ENCODE peak calls at places on chromosomes 5 and 9, in four cellular contexts. One of them, this sample, is unnamed.

GRCh38 chr9:21317956-21318923 is 13.1 kb upstream of the IFNA5 start:
- DNase-seq in suprapubic skin: no peak
- DNase-seq in transverse colon: peak; percentile 18
- DNase-seq in SK-N-SH: peak; percentile 30
- DNase-seq in this sample: peak; percentile 45

GRCh38 chr9:105958587-105958986 is 264.2 kb downstream of the TMEM38B start:
- DNase-seq in SK-N-SH: no peak
- DNase-seq in transverse colon: no peak
- DNase-seq in suprapubic skin: no peak
- DNase-seq in this sample: no peak

GRCh38 chr5:5257761-5258160 is 117.6 kb downstream of the ADAMTS16 start:
- DNase-seq in suprapubic skin: no peak
- DNase-seq in SK-N-SH: no peak
- DNase-seq in transverse colon: no peak
- DNase-seq in this sample: no peak

GRCh38 chr5:122730037-122730436 is 44.8 kb upstream of the SNX2 start:
- DNase-seq in suprapubic skin: no peak
- DNase-seq in SK-N-SH: no peak
- DNase-seq in transverse colon: no peak
- DNase-seq in this sample: no peak

GRCh38 chr9:29214702-29215248 is 1641.5 kb upstream of the C9orf72 start:
- DNase-seq in suprapubic skin: no peak
- DNase-seq in SK-N-SH: peak; percentile 29
- DNase-seq in transverse colon: no peak
- DNase-seq in this sample: no peak

GRCh38 chr5:81579525-81579924 is 171.4 kb downstream of the SSBP2 start:
- DNase-seq in suprapubic skin: no peak
- DNase-seq in transverse colon: no peak
- DNase-seq in SK-N-SH: peak; percentile 66
- DNase-seq in this sample: no peak

GRCh38 chr9:35658894-35659220 is 765 bp downstream of the CCDC107 start:
- DNase-seq in transverse colon: peak; percentile 47
- DNase-seq in SK-N-SH: no peak
- DNase-seq in suprapubic skin: no peak
- DNase-seq in this sample: no peak

GRCh38 chr5:113759505-113760145 is 246.1 kb downstream of the YTHDC2 start:
- DNase-seq in SK-N-SH: no peak
- DNase-seq in suprapubic skin: no peak
- DNase-seq in transverse colon: no peak
- DNase-seq in this sample: no peak

GRCh38 chr5:134371834-134372340 is 518 bp downstream of the UBE2B start:
- DNase-seq in transverse colon: peak; percentile 61
- DNase-seq in SK-N-SH: peak; percentile 63
- DNase-seq in suprapubic skin: peak; percentile 83
- DNase-seq in this sample: peak; percentile 55

GRCh38 chr5:90112293-90112692 is 297.3 kb downstream of the CETN3 start:
- DNase-seq in suprapubic skin: no peak
- DNase-seq in SK-N-SH: no peak
- DNase-seq in transverse colon: no peak
- DNase-seq in this sample: no peak

GRCh38 chr5:73419414-73420390 is 28.9 kb downstream of the FOXD1 start:
- DNase-seq in SK-N-SH: peak; percentile 60
- DNase-seq in suprapubic skin: no peak
- DNase-seq in transverse colon: no peak
- DNase-seq in this sample: no peak

GRCh38 chr5:80069918-80070318 is 34.8 kb downstream of the THBS4 start:
- DNase-seq in suprapubic skin: no peak
- DNase-seq in SK-N-SH: no peak
- DNase-seq in transverse colon: peak; percentile 37
- DNase-seq in this sample: no peak

GRCh38 chr5:53253421-53253871 is 143.9 kb upstream of the MOCS2 start:
- DNase-seq in transverse colon: no peak
- DNase-seq in SK-N-SH: no peak
- DNase-seq in suprapubic skin: no peak
- DNase-seq in this sample: no peak

GRCh38 chr9:132078369-132079356 is 1.0 kb downstream of the MED27 start:
- DNase-seq in SK-N-SH: peak; percentile 62
- DNase-seq in transverse colon: no peak
- DNase-seq in suprapubic skin: no peak
- DNase-seq in this sample: no peak

GRCh38 chr5:138230261-138230660 is 17.1 kb upstream of the CDC23 start:
- DNase-seq in transverse colon: no peak
- DNase-seq in suprapubic skin: no peak
- DNase-seq in SK-N-SH: peak; percentile 61
- DNase-seq in this sample: peak; percentile 31

GRCh38 chr5:175746851-175747250 is 89.0 kb downstream of the HRH2 start:
- DNase-seq in suprapubic skin: no peak
- DNase-seq in SK-N-SH: peak; percentile 58
- DNase-seq in transverse colon: no peak
- DNase-seq in this sample: no peak

GRCh38 chr9:114048533-114049452 is 29.3 kb downstream of the AMBP start:
- DNase-seq in SK-N-SH: no peak
- DNase-seq in transverse colon: no peak
- DNase-seq in suprapubic skin: peak; percentile 30
- DNase-seq in this sample: no peak

GRCh38 chr9:135724186-135724797 is 22.3 kb downstream of the KCNT1 start:
- DNase-seq in SK-N-SH: no peak
- DNase-seq in suprapubic skin: no peak
- DNase-seq in transverse colon: no peak
- DNase-seq in this sample: no peak

GRCh38 chr5:134406390-134406789 is 5.3 kb downstream of the CDKN2AIPNL start:
- DNase-seq in SK-N-SH: no peak
- DNase-seq in suprapubic skin: no peak
- DNase-seq in transverse colon: no peak
- DNase-seq in this sample: no peak

GRCh38 chr9:138044485-138045383 is 167.2 kb downstream of the CACNA1B start:
- DNase-seq in suprapubic skin: peak; percentile 44
- DNase-seq in SK-N-SH: peak; percentile 31
- DNase-seq in transverse colon: no peak
- DNase-seq in this sample: peak; percentile 23

GRCh38 chr9:27817747-27818146 is 244.5 kb upstream of the C9orf72 start:
- DNase-seq in transverse colon: no peak
- DNase-seq in SK-N-SH: no peak
- DNase-seq in suprapubic skin: no peak
- DNase-seq in this sample: no peak

GRCh38 chr5:62051747-62052146 is 254.3 kb upstream of the KIF2A start:
- DNase-seq in suprapubic skin: no peak
- DNase-seq in SK-N-SH: no peak
- DNase-seq in transverse colon: no peak
- DNase-seq in this sample: no peak

GRCh38 chr5:57824047-57824446 is 341.4 kb upstream of the ACTBL2 start:
- DNase-seq in SK-N-SH: no peak
- DNase-seq in suprapubic skin: no peak
- DNase-seq in transverse colon: no peak
- DNase-seq in this sample: no peak

GRCh38 chr9:35619800-35620158 is 1.6 kb upstream of the CD72 start:
- DNase-seq in transverse colon: no peak
- DNase-seq in SK-N-SH: no peak
- DNase-seq in suprapubic skin: peak; percentile 25
- DNase-seq in this sample: no peak

GRCh38 chr5:177403826-177404640 is 3.6 kb upstream of the PFN3 start:
- DNase-seq in SK-N-SH: peak; percentile 94
- DNase-seq in suprapubic skin: peak; percentile 90
- DNase-seq in transverse colon: peak; percentile 92
- DNase-seq in this sample: peak; percentile 91
- TF ChIP-seq EP300 in SK-N-SH: no peak
- TF ChIP-seq EP300 in suprapubic skin: no peak
- TF ChIP-seq EP300 in transverse colon: no peak
- TF ChIP-seq EP300 in this sample: no peak

GRCh38 chr9:129930743-129931142 is 95.5 kb downstream of the USP20 start:
- DNase-seq in transverse colon: no peak
- DNase-seq in suprapubic skin: no peak
- DNase-seq in SK-N-SH: no peak
- DNase-seq in this sample: no peak
- TF ChIP-seq POLR2AphosphoS5 in transverse colon: no peak
- TF ChIP-seq POLR2AphosphoS5 in suprapubic skin: no peak
- TF ChIP-seq POLR2AphosphoS5 in SK-N-SH: no peak
- TF ChIP-seq POLR2AphosphoS5 in this sample: no peak

GRCh38 chr5:180283026-180283615 is 8.8 kb downstream of the MAPK9 start:
- DNase-seq in SK-N-SH: no peak
- DNase-seq in suprapubic skin: no peak
- DNase-seq in transverse colon: no peak
- DNase-seq in this sample: no peak
- H3K36me3 ChIP-seq in SK-N-SH: peaks cover 21% of the 10 kb centered on the region
- H3K36me3 ChIP-seq in suprapubic skin: peaks cover 57% of the 10 kb centered on the region
- H3K36me3 ChIP-seq in transverse colon: peaks cover 26% of the 10 kb centered on the region
- H3K36me3 ChIP-seq in this sample: peaks cover 25% of the 10 kb centered on the region

GRCh38 chr9:95134457-95134881 is 183.0 kb downstream of the FANCC start:
- DNase-seq in suprapubic skin: no peak
- DNase-seq in transverse colon: peak; percentile 48
- DNase-seq in SK-N-SH: no peak
- DNase-seq in this sample: peak; percentile 51
- TF ChIP-seq EP300 in suprapubic skin: no peak
- TF ChIP-seq EP300 in transverse colon: no peak
- TF ChIP-seq EP300 in SK-N-SH: no peak
- TF ChIP-seq EP300 in this sample: no peak

GRCh38 chr9:73024601-73025034 is 71.8 kb upstream of the ALDH1A1 start:
- DNase-seq in suprapubic skin: no peak
- DNase-seq in SK-N-SH: no peak
- DNase-seq in transverse colon: no peak
- DNase-seq in this sample: no peak
- TF ChIP-seq POLR2AphosphoS5 in suprapubic skin: no peak
- TF ChIP-seq POLR2AphosphoS5 in SK-N-SH: no peak
- TF ChIP-seq POLR2AphosphoS5 in transverse colon: no peak
- TF ChIP-seq POLR2AphosphoS5 in this sample: no peak

DNA sequence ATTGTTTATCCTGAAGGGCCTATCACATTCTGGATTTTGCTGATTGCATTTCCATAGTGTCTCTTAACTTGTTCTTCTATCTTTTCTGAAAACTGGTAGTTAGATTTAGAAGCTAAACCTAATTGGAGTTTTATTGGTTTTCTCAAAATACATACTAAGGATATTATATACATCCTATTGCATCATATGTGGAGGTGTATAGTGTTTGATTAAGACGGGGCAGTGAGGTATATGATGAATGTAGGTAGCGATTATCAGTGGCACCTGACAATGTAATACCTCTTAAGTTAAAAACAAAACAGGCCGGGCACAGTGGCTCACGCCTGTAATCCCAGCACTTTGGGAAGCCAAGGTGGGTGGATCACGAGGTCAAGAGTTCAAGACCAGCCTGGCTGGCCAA is 35.0 kb downstream of the TGFBR1 start:
- DNase-seq in suprapubic skin: no peak
- DNase-seq in SK-N-SH: no peak
- DNase-seq in transverse colon: no peak
- DNase-seq in this sample: no peak
- H3K36me3 ChIP-seq in suprapubic skin: peaks cover 35% of the 10 kb centered on the region
- H3K36me3 ChIP-seq in SK-N-SH: peaks cover 29% of the 10 kb centered on the region
- H3K36me3 ChIP-seq in transverse colon: peaks cover 8% of the 10 kb centered on the region
- H3K36me3 ChIP-seq in this sample: peaks cover 56% of the 10 kb centered on the region

GRCh38 chr5:149915392-149916260 is 29.0 kb downstream of the PDE6A start:
- DNase-seq in SK-N-SH: no peak
- DNase-seq in transverse colon: no peak
- DNase-seq in suprapubic skin: no peak
- DNase-seq in this sample: no peak

GRCh38 chr5:149917073-149917676 is 27.4 kb downstream of the PDE6A start:
- DNase-seq in transverse colon: no peak
- DNase-seq in suprapubic skin: no peak
- DNase-seq in SK-N-SH: no peak
- DNase-seq in this sample: no peak

GRCh38 chr5:149912226-149912864 is 32.2 kb downstream of the PDE6A start:
- DNase-seq in suprapubic skin: no peak
- DNase-seq in transverse colon: no peak
- DNase-seq in SK-N-SH: no peak
- DNase-seq in this sample: no peak

GRCh38 chr5:149913449-149914419 is 30.9 kb downstream of the PDE6A start:
- DNase-seq in transverse colon: no peak
- DNase-seq in SK-N-SH: no peak
- DNase-seq in suprapubic skin: no peak
- DNase-seq in this sample: no peak

DNA sequence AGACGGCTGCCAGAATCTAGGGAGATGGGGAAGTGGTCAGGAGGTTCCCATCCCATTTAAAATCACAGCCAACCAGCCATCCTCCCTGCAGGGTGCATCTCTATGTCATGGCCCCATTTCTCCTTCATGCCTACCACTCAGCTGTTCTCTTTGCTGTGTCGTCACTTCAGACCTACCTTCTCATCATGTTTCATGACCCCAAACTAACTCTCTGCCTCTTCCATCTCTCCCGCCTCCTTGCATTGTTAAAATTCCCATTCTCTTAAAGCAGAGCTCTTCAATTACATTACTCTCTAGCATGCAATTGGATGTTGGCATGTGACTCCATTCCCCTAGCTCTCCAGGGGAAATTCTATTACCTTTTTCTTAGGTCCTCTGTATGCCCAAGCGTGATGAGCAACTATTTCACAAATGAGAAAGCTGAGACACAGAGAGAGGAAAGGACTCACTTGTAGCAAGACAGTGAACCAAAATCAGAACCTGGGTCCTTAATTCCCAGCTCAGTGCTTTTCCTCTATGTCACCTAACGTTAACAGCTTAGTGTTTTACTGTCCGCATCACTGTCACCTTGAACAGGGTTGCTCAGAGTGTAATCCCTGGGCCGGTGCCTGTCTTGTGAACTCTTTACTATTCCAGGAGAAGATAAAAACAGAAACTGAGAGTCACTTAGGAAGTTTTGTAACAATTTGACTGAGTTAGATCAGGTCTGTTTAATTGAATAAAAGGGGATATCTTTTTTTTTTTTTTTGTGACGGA is 28.1 kb downstream of the PDE6A start:
- DNase-seq in SK-N-SH: no peak
- DNase-seq in suprapubic skin: no peak
- DNase-seq in transverse colon: no peak
- DNase-seq in this sample: no peak
- TF ChIP-seq EP300 in SK-N-SH: no peak
- TF ChIP-seq EP300 in suprapubic skin: no peak
- TF ChIP-seq EP300 in transverse colon: no peak
- TF ChIP-seq EP300 in this sample: no peak

GRCh38 chr9:108033976-108034964 is 544.7 kb upstream of the KLF4 start:
- DNase-seq in SK-N-SH: no peak
- DNase-seq in transverse colon: no peak
- DNase-seq in suprapubic skin: no peak
- DNase-seq in this sample: no peak
- TF ChIP-seq POLR2AphosphoS5 in SK-N-SH: no peak
- TF ChIP-seq POLR2AphosphoS5 in transverse colon: peak; percentile 13
- TF ChIP-seq POLR2AphosphoS5 in suprapubic skin: no peak
- TF ChIP-seq POLR2AphosphoS5 in this sample: no peak

This sample was measured in stomach.